ENCODE peak calls at places on chromosomes 3 and 15, in six cellular contexts. W is CD8-positive, alpha-beta T cell; X is A549; E is esophagus squamous epithelium; S is naive thymus-derived CD4-positive, alpha-beta T cell; J is SK-N-SH. U is an unnamed sample.

GRCh38 chr15:98663045-98663444 is 14.7 kb downstream of the IGF1R start:
- DNase-seq in W (no peak), X (no peak), E (no peak), S (no peak), J (no peak), U (no peak)

GRCh38 chr3:67018789-67019525 is 20.9 kb downstream of the KBTBD8 start:
- DNase-seq in W (no peak), X (no peak), E (no peak), S (no peak), J (no peak), U (no peak)

GRCh38 chr3:28267984-28268849 is 26.8 kb downstream of the CMC1 start:
- DNase-seq in W (no peak), X (no peak), E (no peak), S (no peak), J (no peak), U (no peak)

GRCh38 chr3:115699741-115700140 is 76.4 kb downstream of the GAP43 start:
- DNase-seq in W (no peak), X (no peak), E (no peak), S (no peak), J (no peak), U (no peak)

GRCh38 chr3:105322570-105323273 is 44.0 kb upstream of the ALCAM start:
- DNase-seq in W (no peak), X (no peak), E (no peak), S (no peak), J (no peak), U (no peak)

GRCh38 chr3:52098108-52098507 is 41.7 kb upstream of the DUSP7 start:
- DNase-seq in W (no peak), X (no peak), E (no peak), S (no peak), J (no peak), U (no peak)

GRCh38 chr15:36866896-36867295 is 233.5 kb downstream of the MEIS2 start:
- DNase-seq in W (no peak), X (no peak), E (no peak), S (no peak), J (no peak), U (no peak)

GRCh38 chr15:47360296-47360695 is 357.0 kb upstream of the SEMA6D start:
- DNase-seq in W (no peak), X (no peak), E (no peak), S (no peak), J (no peak), U (no peak)

GRCh38 chr3:51966486-51966885 is 768 bp downstream of the PCBP4 start:
- DNase-seq in W (no peak), X (no peak), E (no peak), S (no peak), J (no peak), U (no peak)

GRCh38 chr3:13013151-13013561 is 60.1 kb downstream of the IQSEC1 start:
- DNase-seq in W (no peak), X (no peak), E (no peak), S (no peak), J (no peak), U (no peak)

GRCh38 chr3:33791477-33792166 is 6.8 kb upstream of the PDCD6IP start:
- DNase-seq in W (no peak), X (peak; percentile 37), E (no peak), S (no peak), J (no peak), U (no peak)

GRCh38 chr3:147940400-147940799 is 531.2 kb downstream of the ZIC1 start:
- DNase-seq in W (no peak), X (no peak), E (no peak), S (no peak), J (no peak), U (no peak)

GRCh38 chr15:50257924-50258323 is 7.6 kb downstream of the HDC start:
- DNase-seq in W (no peak), X (no peak), E (no peak), S (no peak), J (no peak), U (no peak)

GRCh38 chr3:31543375-31543774 is 10.7 kb downstream of the STT3B start:
- DNase-seq in W (no peak), X (no peak), E (no peak), S (no peak), J (no peak), U (no peak)

GRCh38 chr3:104952160-104952559 is 414.5 kb upstream of the ALCAM start:
- DNase-seq in W (no peak), X (no peak), E (no peak), S (no peak), J (no peak), U (no peak)

GRCh38 chr3:136149569-136150136 is 46.5 kb downstream of the MSL2 start:
- DNase-seq in W (no peak), X (no peak), E (no peak), S (no peak), J (no peak), U (no peak)

GRCh38 chr3:192422321-192422997 is 304.9 kb downstream of the FGF12 start:
- DNase-seq in W (no peak), X (no peak), E (no peak), S (no peak), J (no peak), U (no peak)

GRCh38 chr15:69757186-69757585 is 304.6 kb downstream of the RPLP1 start:
- DNase-seq in W (peak; percentile 49), X (no peak), E (no peak), S (no peak), J (no peak), U (no peak)

GRCh38 chr3:46395210-46395661 is 11.6 kb downstream of the CCR5AS start:
- DNase-seq in W (no peak), X (no peak), E (no peak), S (no peak), J (no peak), U (no peak)

GRCh38 chr3:107431048-107431297 is 53.7 kb downstream of the CCDC54 start:
- DNase-seq in W (no peak), X (no peak), E (no peak), S (peak; percentile 33), J (no peak), U (no peak)

GRCh38 chr3:178808748-178809147 is 262.9 kb downstream of the ZMAT3 start:
- DNase-seq in W (no peak), X (no peak), E (no peak), S (no peak), J (no peak), U (no peak)

GRCh38 chr3:8519156-8519555 is 17.5 kb downstream of the LMCD1 start:
- DNase-seq in W (no peak), X (no peak), E (no peak), S (no peak), J (no peak), U (no peak)

GRCh38 chr3:77039606-77040553 is at the start of gene ROBO2:
- DNase-seq in W (no peak), X (no peak), E (no peak), S (no peak), J (peak; percentile 81), U (no peak)

GRCh38 chr3:10944866-10945265 is 47.7 kb upstream of the SLC6A1 start:
- DNase-seq in W (no peak), X (no peak), E (no peak), S (no peak), J (no peak), U (no peak)

GRCh38 chr3:10948326-10948725 is 44.2 kb upstream of the SLC6A1 start:
- DNase-seq in W (no peak), X (no peak), E (no peak), S (no peak), J (no peak), U (no peak)

GRCh38 chr3:10945683-10946287 is 46.8 kb upstream of the SLC6A1 start:
- DNase-seq in W (peak; percentile 52), X (peak; percentile 75), E (no peak), S (peak; percentile 11), J (peak; percentile 92), U (peak; percentile 13)

GRCh38 chr3:10949197-10949596 is 43.4 kb upstream of the SLC6A1 start:
- DNase-seq in W (no peak), X (no peak), E (no peak), S (no peak), J (no peak), U (no peak)

DNA sequence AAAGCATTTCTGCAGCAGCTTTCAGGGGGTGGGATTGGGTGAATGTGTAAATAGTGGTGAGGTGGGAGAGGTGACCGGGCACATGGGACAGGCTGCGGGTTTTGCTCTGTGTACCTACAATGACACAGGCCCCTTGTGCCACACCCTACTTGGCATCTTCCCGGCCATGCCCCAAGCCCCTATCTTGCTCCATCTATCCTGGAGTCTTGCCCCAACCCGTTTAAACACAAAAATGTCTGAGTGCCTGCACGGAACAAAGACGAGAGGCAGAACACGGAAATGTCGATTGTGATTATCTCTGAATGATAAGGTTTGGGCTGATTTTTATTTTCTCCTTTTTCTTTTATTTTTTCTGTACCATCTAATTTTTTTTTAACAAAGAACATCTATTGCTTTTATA is 46.0 kb upstream of the SLC6A1 start:
- DNase-seq in W (no peak), X (no peak), E (no peak), S (no peak), J (no peak), U (no peak)
- H3K4me1 ChIP-seq in W (no peaks in the 10 kb centered on the region), X (no peaks in the 10 kb centered on the region), E (no peaks in the 10 kb centered on the region), S (no peaks in the 10 kb centered on the region), J (peaks cover 2% of the 10 kb centered on the region), U (no peaks in the 10 kb centered on the region)

GRCh38 chr3:122512284-122512683 is 2.5 kb downstream of the KPNA1 start:
- DNase-seq in W (no peak), X (no peak), E (no peak), S (no peak), J (no peak), U (no peak)
- H3K4me3 ChIP-seq in W (no peak overlapping the region), X (no peak overlapping the region), E (no peak overlapping the region), S (no peak overlapping the region), J (no peak overlapping the region), U (no peak overlapping the region)

GRCh38 chr3:126912491-126913195 is 70.3 kb upstream of the PLXNA1 start:
- DNase-seq in W (no peak), X (no peak), E (no peak), S (no peak), J (no peak), U (no peak)
- H3K27ac ChIP-seq in W (no peak overlapping the region), X (no peak overlapping the region), E (no peak overlapping the region), S (no peak overlapping the region), J (peak overlapping the region; percentile 98), U (no peak overlapping the region)

GRCh38 chr3:169966086-169966950 is at the start of gene SEC62:
- DNase-seq in W (peak; percentile 96), X (peak; percentile 88), E (peak; percentile 48), S (peak; percentile 96), J (peak; percentile 96), U (peak; percentile 61)

GRCh38 chr3:169968224-169968623 is 1.6 kb downstream of the SEC62 start:
- DNase-seq in W (no peak), X (no peak), E (no peak), S (no peak), J (no peak), U (no peak)

GRCh38 chr3:169971522-169971921 is 4.9 kb downstream of the SEC62 start:
- DNase-seq in W (no peak), X (no peak), E (no peak), S (no peak), J (no peak), U (no peak)

GRCh38 chr3:169966951-169967915 is 626 bp downstream of the SEC62 start:
- DNase-seq in W (no peak), X (peak; percentile 33), E (no peak), S (peak; percentile 23), J (peak; percentile 80), U (no peak)

DNA sequence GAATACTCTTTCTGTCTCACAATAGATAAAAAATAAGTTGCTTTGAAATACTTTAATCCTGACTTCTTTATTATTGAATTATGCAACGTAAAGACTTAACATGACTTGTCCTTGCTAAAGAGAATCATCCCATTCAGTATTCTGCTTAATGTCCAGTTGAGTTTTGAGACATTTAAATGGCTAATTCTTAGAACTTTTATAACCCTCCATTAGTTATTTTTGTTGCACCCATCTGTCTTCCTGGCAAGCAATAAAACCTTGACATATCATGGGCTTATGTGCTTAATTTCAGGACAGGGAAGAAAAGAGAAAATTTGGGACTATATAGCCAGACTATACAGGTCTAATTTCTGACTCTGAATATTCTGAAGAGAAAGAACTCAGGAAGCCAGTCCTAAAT is 3.1 kb downstream of the SEC62 start:
- DNase-seq in W (no peak), X (no peak), E (no peak), S (no peak), J (no peak), U (no peak)
- H3K4me1 ChIP-seq in W (peaks cover 42% of the 10 kb centered on the region), X (peaks cover 17% of the 10 kb centered on the region), E (peaks cover 4% of the 10 kb centered on the region), S (peaks cover 22% of the 10 kb centered on the region), J (peaks cover 15% of the 10 kb centered on the region), U (peaks cover 43% of the 10 kb centered on the region)